ENCODE peak calls at places on chromosomes 2 and 18, in four cellular contexts. P is H54; F is BJ; W is activated T-cell treated with anti-CD3 and anti-CD28 coated beads, Interleukin-2, amount 50 U/mL, for 72 hours. H is an unnamed sample.

GRCh38 chr2:66344087-66344663 is 90.8 kb upstream of the MEIS1 start:
- DNase-seq in P (no peak), F (no peak), W (no peak), H (no peak)

GRCh38 chr2:222753251-222753824 is 81.9 kb downstream of the MOGAT1 start:
- DNase-seq in P (no peak), F (no peak), W (no peak), H (no peak)

GRCh38 chr18:13369756-13370510 is 151.4 kb downstream of the LDLRAD4 start:
- DNase-seq in P (no peak), F (no peak), W (no peak), H (no peak)

GRCh38 chr18:36372902-36373301 is 75.4 kb downstream of the FHOD3 start:
- DNase-seq in P (no peak), F (no peak), W (no peak), H (no peak)

GRCh38 chr2:53829669-53830290 is 30.0 kb downstream of the GPR75 start:
- DNase-seq in P (no peak), F (no peak), W (no peak), H (no peak)

GRCh38 chr2:203804070-203804469 is 63.5 kb upstream of the CTLA4 start:
- DNase-seq in P (peak; percentile 46), F (peak; percentile 89), W (peak; percentile 47), H (no peak)

GRCh38 chr18:36312806-36313395 is 15.4 kb downstream of the FHOD3 start:
- DNase-seq in P (no peak), F (no peak), W (no peak), H (no peak)

GRCh38 chr2:99448556-99448955 is 41.3 kb downstream of the REV1 start:
- DNase-seq in P (peak; percentile 12), F (no peak), W (no peak), H (no peak)